ENCODE peak calls at places on chromosomes 11 and 22, in seven cellular contexts. R is astrocyte; Y is activated T-cell treated with anti-CD3 and anti-CD28 coated beads, Interleukin-2, amount 50 U/mL, for 4 hours; D is neural crest cell; V is lung; J is PC-3; N is activated CD4-positive, alpha-beta T cell treated with anti-CD3 and anti-CD28 coated beads, Interleukin-2, amount 50 U/mL, for 48 hours. G is an unnamed sample.

GRCh38 chr22:46991666-46992065 is 229.2 kb downstream of the TBC1D22A start:
- DNase-seq in R (no peak), Y (no peak), D (no peak), V (no peak), J (no peak), N (no peak), G (no peak)

GRCh38 chr22:28600546-28601143 is 79.0 kb downstream of the TTC28 start:
- DNase-seq in R (peak), Y (no peak), D (no peak), V (no peak), J (peak), N (no peak), G (peak)

GRCh38 chr22:45240137-45240809 is 421 bp downstream of the KIAA0930 start:
- DNase-seq in R (no peak), Y (peak), D (no peak), V (no peak), J (no peak), N (peak), G (peak)

GRCh38 chr22:44330727-44331660 is 18.2 kb upstream of the SHISAL1 start:
- DNase-seq in R (no peak), Y (no peak), D (peak), V (no peak), J (no peak), N (no peak), G (peak)

GRCh38 chr11:6442441-6442840 is 1.7 kb upstream of the HPX start:
- DNase-seq in R (no peak), Y (no peak), D (no peak), V (no peak), J (no peak), N (no peak), G (no peak)

GRCh38 chr11:57597971-57598830 is 716 bp downstream of the SERPING1 start:
- DNase-seq in R (peak), Y (no peak), D (peak), V (peak), J (no peak), N (no peak), G (peak)

GRCh38 chr11:70397336-70397982 is 870 bp upstream of the CTTN start:
- DNase-seq in R (peak), Y (no peak), D (peak), V (no peak), J (no peak), N (peak), G (peak)

GRCh38 chr11:103433380-103433779 is 324.2 kb downstream of the DYNC2H1 start:
- DNase-seq in R (peak), Y (no peak), D (no peak), V (no peak), J (peak), N (no peak), G (no peak)

GRCh38 chr11:133115099-133115498 is 417.2 kb downstream of the OPCML start:
- DNase-seq in R (no peak), Y (no peak), D (no peak), V (no peak), J (no peak), N (no peak), G (no peak)

GRCh38 chr11:13016415-13016814 is 7.3 kb downstream of the RASSF10 start:
- DNase-seq in R (no peak), Y (no peak), D (no peak), V (no peak), J (peak), N (no peak), G (peak)

GRCh38 chr22:31313366-31314147 is 21.3 kb upstream of the PIK3IP1 start:
- DNase-seq in R (peak), Y (peak), D (peak), V (peak), J (peak), N (peak), G (peak)